ENCODE peak calls at places on chromosomes 3 and 15, in six cellular contexts. V is K562, X is AG04450, R is esophagus squamous epithelium, B is Peyer's patch, A is fibroblast of lung. M is an unnamed sample. For H3K27me3, the result is how much of the 10 kb centered on the place peaks cover.

GRCh38 chr3:12501360-12502020 is 17.2 kb downstream of the TSEN2 start:
- DNase-seq in R (no peak), V (no peak), B (no peak), A (peak), X (peak), M (no peak)

GRCh38 chr3:182124187-182124586 is 412.5 kb downstream of the SOX2 start:
- DNase-seq in A (no peak), X (no peak), R (no peak), B (no peak), V (no peak), M (no peak)

GRCh38 chr3:185781759-185782158 is 43.1 kb downstream of the IGF2BP2 start:
- DNase-seq in B (no peak), R (no peak), X (peak), A (peak), V (no peak), M (no peak)

GRCh38 chr15:27623560-27624305 is 475.4 kb downstream of the OCA2 start:
- DNase-seq in V (no peak), R (no peak), B (no peak), X (no peak), A (no peak), M (no peak)

GRCh38 chr3:138452491-138452890 is 18.1 kb downstream of the ESYT3 start:
- DNase-seq in R (no peak), B (peak), V (no peak), A (no peak), X (no peak), M (no peak)

GRCh38 chr3:6418492-6418891 is 442.4 kb upstream of the GRM7 start:
- DNase-seq in B (no peak), X (no peak), R (no peak), V (no peak), A (no peak), M (no peak)

GRCh38 chr3:13509816-13510192 is 29.7 kb downstream of the HDAC11 start:
- DNase-seq in X (no peak), R (no peak), B (no peak), V (peak), A (no peak), M (no peak)

GRCh38 chr3:144127014-144127413 is 155.4 kb downstream of the DIPK2A start:
- DNase-seq in X (no peak), B (no peak), R (no peak), A (no peak), V (no peak), M (no peak)

GRCh38 chr3:56954125-56954524 is 106.3 kb upstream of the SPATA12 start:
- DNase-seq in B (no peak), X (no peak), V (no peak), R (no peak), A (no peak), M (no peak)

GRCh38 chr3:31028766-31029165 is 134.3 kb upstream of the GADL1 start:
- DNase-seq in B (no peak), R (no peak), V (no peak), X (no peak), A (no peak), M (no peak)

DNA sequence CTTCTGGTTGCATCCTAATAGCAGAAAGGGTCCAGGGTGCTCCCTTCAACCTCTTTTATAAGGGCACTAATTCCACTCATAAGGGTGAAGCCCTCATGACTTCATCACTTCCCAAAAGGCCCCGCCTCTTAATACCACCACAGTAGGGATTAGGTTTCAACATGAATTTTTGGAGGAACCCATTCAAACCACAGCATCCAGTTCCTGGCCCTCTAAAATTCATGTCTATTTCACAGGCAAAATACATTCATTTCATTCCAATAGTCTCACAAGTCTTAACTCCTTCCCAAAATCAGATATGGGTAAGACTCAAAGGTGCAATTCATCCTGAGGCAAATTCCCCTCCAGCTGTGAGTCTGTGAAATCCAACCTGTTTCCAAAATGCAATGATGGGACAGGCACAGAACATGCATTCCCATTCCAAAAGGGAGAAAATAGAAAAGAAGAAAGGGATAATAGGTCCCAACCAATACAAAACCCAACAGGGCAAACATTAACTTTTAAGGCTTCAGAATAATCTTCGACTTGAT is 124.0 kb downstream of the ATP1B3 start:
- DNase-seq in V (no peak), A (no peak), R (no peak), B (no peak), X (no peak), M (no peak)
- H3K27ac ChIP-seq in V (no peak), A (no peak), R (no peak), B (no peak), X (peak), M (no peak)

GRCh38 chr15:69712999-69713398 is 260.4 kb downstream of the RPLP1 start:
- DNase-seq in R (no peak), X (no peak), V (no peak), A (no peak), B (no peak), M (no peak)

GRCh38 chr15:69715205-69715604 is 262.6 kb downstream of the RPLP1 start:
- DNase-seq in V (no peak), B (no peak), A (no peak), X (no peak), R (no peak), M (no peak)

GRCh38 chr15:69718916-69719315 is 266.3 kb downstream of the RPLP1 start:
- DNase-seq in V (no peak), A (no peak), B (peak), R (no peak), X (no peak), M (no peak)

GRCh38 chr15:69718445-69718844 is 265.8 kb downstream of the RPLP1 start:
- DNase-seq in V (no peak), X (no peak), B (no peak), A (no peak), R (no peak), M (no peak)

GRCh38 chr15:69713726-69714559 is 261.3 kb downstream of the RPLP1 start:
- DNase-seq in B (peak), R (no peak), X (no peak), A (no peak), V (no peak), M (peak)
- H3K27me3 ChIP-seq in B (under half), R (under half), X (under half), A (under half), V (under half), M (under half)

GRCh38 chr15:81923561-81924350 is 122.1 kb downstream of the MEX3B start:
- DNase-seq in R (no peak), A (peak), B (no peak), V (no peak), X (no peak), M (no peak)
- H3K27ac ChIP-seq in R (no peak), A (no peak), B (no peak), V (no peak), X (no peak), M (no peak)

GRCh38 chr3:128482857-128483656 is 9.9 kb downstream of the GATA2 start:
- DNase-seq in B (no peak), A (peak), V (peak), X (peak), R (no peak), M (no peak)

GRCh38 chr3:128482175-128482856 is 10.7 kb downstream of the GATA2 start:
- DNase-seq in X (no peak), V (no peak), R (no peak), A (no peak), B (no peak), M (no peak)

GRCh38 chr3:128485283-128486156 is 7.5 kb downstream of the GATA2 start:
- DNase-seq in B (no peak), A (no peak), R (no peak), X (no peak), V (no peak), M (no peak)

GRCh38 chr3:128484404-128485282 is 8.4 kb downstream of the GATA2 start:
- DNase-seq in B (no peak), X (no peak), R (no peak), V (no peak), A (no peak), M (no peak)

GRCh38 chr3:128483657-128484403 is 9.2 kb downstream of the GATA2 start:
- DNase-seq in A (no peak), V (no peak), X (no peak), R (no peak), B (no peak), M (no peak)
- H3K27me3 ChIP-seq in A (under half), V (under half), X (under half), R (half or more), B (under half), M (half or more)

GRCh38 chr3:37905346-37905745 is 43.7 kb downstream of the CTDSPL start:
- DNase-seq in B (no peak), X (no peak), V (no peak), R (no peak), A (no peak), M (no peak)
- H3K27ac ChIP-seq in B (no peak), X (no peak), V (no peak), R (peak), A (no peak), M (no peak)

DNA sequence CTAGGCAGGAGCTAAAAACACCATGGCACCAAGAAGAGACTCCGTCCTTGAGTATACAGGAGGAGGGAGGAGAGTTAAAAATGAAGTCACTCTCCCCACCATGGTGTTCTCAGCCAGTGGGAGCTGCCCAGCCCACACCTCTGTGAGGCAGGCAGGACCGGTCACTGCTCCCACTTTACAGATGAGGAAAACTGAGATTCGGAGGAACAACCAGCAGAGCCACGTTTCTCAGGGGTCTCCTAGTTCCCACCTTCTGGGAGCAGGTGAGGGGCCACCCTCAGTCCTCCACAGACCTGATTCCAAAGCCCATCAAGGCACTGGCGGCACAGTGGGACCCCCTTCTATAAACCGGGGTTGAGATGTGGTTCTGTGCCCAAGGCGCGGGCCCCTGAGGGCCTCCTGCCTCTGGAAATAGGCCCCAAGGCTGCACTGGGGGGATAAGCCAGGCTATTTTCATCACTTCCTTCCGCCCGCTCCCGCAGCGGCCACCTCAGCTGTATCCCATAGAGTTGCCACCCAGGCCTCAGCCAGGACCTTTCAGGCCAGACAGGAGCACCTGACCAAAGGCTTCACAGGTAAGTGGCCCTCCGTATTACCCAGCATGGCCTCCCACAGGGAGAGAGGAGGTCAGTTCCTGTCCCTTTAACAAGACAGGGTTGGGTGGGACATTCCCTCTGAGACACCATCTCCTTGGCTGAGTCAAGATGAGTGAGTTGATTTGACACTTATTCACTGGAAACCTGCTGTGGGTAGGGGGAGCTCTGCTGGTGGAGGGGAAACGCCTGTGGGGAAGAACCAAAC is at the start of gene GP9:
- DNase-seq in R (no peak), V (no peak), B (no peak), X (no peak), A (no peak), M (no peak)
- H3K27me3 ChIP-seq in R (under half), V (under half), B (under half), X (under half), A (under half), M (under half)

DNA sequence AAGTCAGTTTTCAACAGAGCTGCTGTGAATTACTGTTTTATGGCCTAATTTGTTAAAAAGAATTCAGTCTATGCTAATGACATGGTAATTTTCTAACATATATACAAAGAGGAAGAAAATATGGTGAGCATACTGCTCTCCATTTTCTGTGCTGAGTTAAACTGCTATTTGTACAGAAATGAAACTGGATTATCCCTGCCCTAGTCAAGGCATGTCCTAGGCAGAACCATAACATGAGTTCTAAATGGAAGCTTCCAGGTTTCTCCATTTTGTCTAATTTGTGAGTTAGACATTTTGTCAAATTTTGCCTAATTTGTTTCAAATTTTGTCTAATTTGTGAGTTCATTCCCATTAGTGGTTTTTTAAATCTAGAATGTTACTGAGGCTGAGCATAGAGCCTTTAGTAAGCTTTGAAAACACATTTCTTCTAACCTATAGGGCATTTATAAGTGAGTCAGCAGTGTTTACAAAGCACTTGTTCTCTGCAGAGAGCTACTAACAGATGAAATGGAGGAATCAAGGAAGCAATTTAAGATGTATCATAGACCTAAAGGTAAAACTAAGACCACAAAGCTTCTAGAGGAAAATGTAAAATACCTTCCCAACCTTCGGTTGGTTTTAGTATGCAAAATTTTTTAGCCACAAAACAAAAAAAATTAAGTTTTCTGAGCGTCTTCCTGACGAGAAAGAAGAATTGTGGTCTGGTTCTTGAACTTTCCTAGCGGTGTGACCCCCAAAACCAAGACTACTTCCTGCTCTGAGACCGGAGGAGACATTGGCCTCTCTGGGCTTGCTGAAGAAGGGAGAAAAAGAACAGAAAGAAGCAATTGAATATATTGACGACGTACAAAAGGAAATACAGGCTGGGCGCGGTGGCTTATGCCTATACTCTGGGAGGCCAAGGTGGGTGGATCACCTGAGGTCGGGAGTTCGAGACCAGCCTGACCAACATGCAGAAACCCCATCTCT is 9.8 kb downstream of the P2RY14 start:
- DNase-seq in B (peak), V (no peak), A (no peak), X (no peak), R (no peak), M (no peak)
- H3K27ac ChIP-seq in B (peak), V (no peak), A (no peak), X (no peak), R (peak), M (no peak)

DNA sequence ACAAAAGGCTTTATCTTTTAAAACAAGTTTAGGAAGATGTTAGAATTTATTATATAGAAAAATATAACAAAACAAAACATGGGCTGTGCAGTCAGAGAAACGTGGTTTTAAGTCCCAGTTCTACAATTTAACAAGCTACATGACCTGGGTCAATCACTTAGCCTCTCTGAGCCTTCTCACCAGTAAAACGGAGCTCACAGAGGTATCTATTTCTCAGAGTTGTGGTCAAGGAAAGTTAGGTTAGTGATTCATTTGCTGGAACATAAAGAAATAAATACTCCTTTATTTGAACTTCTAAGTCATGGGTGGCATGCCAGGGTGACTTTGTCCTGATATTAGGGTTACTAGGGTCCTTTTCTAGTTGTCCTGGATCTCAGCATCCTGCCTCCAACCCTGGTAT is 10.8 kb upstream of the CCDC174 start:
- DNase-seq in X (no peak), R (no peak), B (no peak), V (no peak), A (no peak), M (no peak)
- H3K27me3 ChIP-seq in X (under half), R (under half), B (under half), V (half or more), A (under half), M (under half)

M was measured in CD4-positive, alpha-beta T cell.